ENCODE peak calls at places on chromosome X, in ten cellular contexts. Q is lower lobe of right lung, A is AG04450, M is HL-60, T is GM06990, V is mucosa of descending colon, U is GM23338, L is sigmoid colon, P is A549, Z is breast epithelium. C is an unnamed sample.
A peak's percentile ranks its signal among the peaks of the same experiment; 100 is the strongest.

GRCh38 chrX:134821370-134821769 is 163.1 kb upstream of the PLAC1 start:
- DNase-seq in Q (no peak), A (no peak), M (no peak), T (no peak), V (no peak), U (peak; percentile 24), L (no peak), P (no peak), Z (no peak), C (no peak)

GRCh38 chrX:133600536-133600935 is 185.2 kb upstream of the GPC4 start:
- DNase-seq in Q (no peak), A (no peak), M (no peak), T (no peak), V (no peak), U (no peak), L (no peak), P (no peak), Z (no peak), C (no peak)

GRCh38 chrX:129359269-129359668 is 164.0 kb downstream of the SMARCA1 start:
- DNase-seq in Q (no peak), A (no peak), M (no peak), T (no peak), V (no peak), U (no peak), L (no peak), P (no peak), Z (no peak), C (no peak)

GRCh38 chrX:79268788-79269187 is 98.3 kb downstream of the ITM2A start:
- DNase-seq in Q (no peak), A (no peak), M (no peak), T (no peak), V (no peak), U (no peak), L (no peak), P (no peak), Z (no peak), C (no peak)

GRCh38 chrX:148649145-148649645 is 148.8 kb downstream of the AFF2 start:
- DNase-seq in Q (no peak), A (no peak), M (no peak), T (no peak), V (no peak), U (no peak), L (no peak), P (no peak), Z (no peak), C (no peak)

GRCh38 chrX:34559325-34559724 is 97.8 kb downstream of the TMEM47 start:
- DNase-seq in Q (no peak), A (no peak), M (no peak), T (peak; percentile 4), V (no peak), U (peak; percentile 60), L (no peak), P (peak; percentile 13), Z (no peak), C (peak; percentile 5)

GRCh38 chrX:41333994-41334865 is at the start of gene DDX3X:
- DNase-seq in Q (peak; percentile 88), A (peak; percentile 70), M (peak; percentile 78), T (peak; percentile 97), V (peak; percentile 85), U (peak; percentile 56), L (peak; percentile 97), P (peak; percentile 91), Z (peak; percentile 82), C (peak; percentile 79)

GRCh38 chrX:43357741-43358140 is 298.4 kb upstream of the MAOA start:
- DNase-seq in Q (no peak), A (no peak), M (no peak), T (no peak), V (no peak), U (no peak), L (no peak), P (no peak), Z (no peak), C (no peak)

GRCh38 chrX:54357414-54358377 is at the start of gene WNK3:
- DNase-seq in Q (peak; percentile 68), A (peak; percentile 27), M (no peak), T (peak; percentile 26), V (peak; percentile 30), U (peak; percentile 90), L (peak; percentile 92), P (peak; percentile 48), Z (peak; percentile 65), C (no peak)

GRCh38 chrX:39043838-39044550 is 242.7 kb downstream of the MID1IP1 start:
- DNase-seq in Q (no peak), A (no peak), M (no peak), T (no peak), V (no peak), U (no peak), L (no peak), P (no peak), Z (no peak), C (no peak)

GRCh38 chrX:74419861-74420193 is 1.5 kb upstream of the SLC16A2 start:
- DNase-seq in Q (no peak), A (no peak), M (no peak), T (no peak), V (peak; percentile 1), U (peak; percentile 17), L (no peak), P (no peak), Z (no peak), C (no peak)

GRCh38 chrX:20372533-20372932 is 105.8 kb upstream of the RPS6KA3 start:
- DNase-seq in Q (no peak), A (no peak), M (no peak), T (no peak), V (no peak), U (no peak), L (no peak), P (peak; percentile 37), Z (no peak), C (no peak)

GRCh38 chrX:31580726-31581125 is 508.9 kb upstream of the FTHL17 start:
- DNase-seq in Q (no peak), A (no peak), M (no peak), T (no peak), V (no peak), U (peak; percentile 5), L (no peak), P (no peak), Z (no peak), C (no peak)

GRCh38 chrX:130700629-130701028 is 202.4 kb downstream of the ENOX2 start:
- DNase-seq in Q (no peak), A (no peak), M (no peak), T (no peak), V (no peak), U (no peak), L (no peak), P (no peak), Z (no peak), C (no peak)

GRCh38 chrX:40168183-40169015 is 70.6 kb upstream of the BCOR start:
- DNase-seq in Q (no peak), A (no peak), M (no peak), T (no peak), V (no peak), U (no peak), L (no peak), P (no peak), Z (no peak), C (no peak)
- H3K4me3 ChIP-seq in Q (peak overlapping the region; percentile 50), A (no peak overlapping the region), M (no peak overlapping the region), T (no peak overlapping the region), V (no peak overlapping the region), U (peak overlapping the region; percentile 56), L (peak overlapping the region; percentile 46), P (no peak overlapping the region), Z (peak overlapping the region; percentile 57), C (no peak overlapping the region)

GRCh38 chrX:9354918-9355317 is 109.9 kb upstream of the TBL1X start:
- DNase-seq in Q (no peak), A (no peak), M (no peak), T (no peak), V (no peak), U (no peak), L (no peak), P (no peak), Z (no peak), C (no peak)

GRCh38 chrX:9351112-9351511 is 113.7 kb upstream of the TBL1X start:
- DNase-seq in Q (no peak), A (no peak), M (no peak), T (no peak), V (no peak), U (no peak), L (no peak), P (no peak), Z (no peak), C (no peak)

GRCh38 chrX:9355739-9356138 is 109.1 kb upstream of the TBL1X start:
- DNase-seq in Q (no peak), A (no peak), M (no peak), T (no peak), V (no peak), U (no peak), L (no peak), P (no peak), Z (no peak), C (no peak)

GRCh38 chrX:9352243-9352642 is 112.6 kb upstream of the TBL1X start:
- DNase-seq in Q (no peak), A (no peak), M (no peak), T (no peak), V (no peak), U (no peak), L (no peak), P (no peak), Z (no peak), C (no peak)

GRCh38 chrX:9352683-9353430 is 112.0 kb upstream of the TBL1X start:
- DNase-seq in Q (peak; percentile 55), A (no peak), M (peak; percentile 81), T (peak; percentile 62), V (peak; percentile 28), U (no peak), L (no peak), P (peak; percentile 5), Z (no peak), C (no peak)
- H3K4me3 ChIP-seq in Q (no peak overlapping the region), A (peak overlapping the region; percentile 3), M (no peak overlapping the region), T (peak overlapping the region; percentile 32), V (no peak overlapping the region), U (no peak overlapping the region), L (no peak overlapping the region), P (no peak overlapping the region), Z (no peak overlapping the region), C (no peak overlapping the region)

GRCh38 chrX:27132851-27133250 is 330.3 kb downstream of the PPP4R3C start:
- DNase-seq in Q (no peak), A (no peak), M (no peak), T (no peak), V (no peak), U (no peak), L (no peak), P (no peak), Z (no peak), C (no peak)
- H3K4me3 ChIP-seq in Q (no peak overlapping the region), A (no peak overlapping the region), M (no peak overlapping the region), T (no peak overlapping the region), V (no peak overlapping the region), U (no peak overlapping the region), L (no peak overlapping the region), P (no peak overlapping the region), Z (no peak overlapping the region), C (no peak overlapping the region)

GRCh38 chrX:131746491-131746968 is 202.7 kb downstream of the OR13H1 start:
- DNase-seq in Q (no peak), A (no peak), M (no peak), T (peak; percentile 83), V (no peak), U (no peak), L (peak; percentile 93), P (peak; percentile 92), Z (no peak), C (peak; percentile 30)
- H3K4me3 ChIP-seq in Q (no peak overlapping the region), A (no peak overlapping the region), M (no peak overlapping the region), T (peak overlapping the region; percentile 55), V (no peak overlapping the region), U (no peak overlapping the region), L (peak overlapping the region; percentile 53), P (peak overlapping the region; percentile 87), Z (peak overlapping the region; percentile 71), C (no peak overlapping the region)

C was measured in Jurkat, Clone E6-1.